ENCODE peak calls at places on chromosomes 4 and X, in four cellular contexts. I, O, S and L are unnamed samples. For H3K9me3, the result is how much of the 10 kb centered on the place peaks cover.

GRCh38 chr4:186693159-186693815 is 30.4 kb downstream of the FAT1 start:
- DNase-seq in I (peak), O (no peak), S (no peak), L (peak)

GRCh38 chr4:30553151-30553550 is 167.0 kb upstream of the PCDH7 start:
- DNase-seq in I (no peak), O (no peak), S (no peak), L (no peak)

GRCh38 chr4:107896651-107897050 is 34.7 kb upstream of the CYP2U1 start:
- DNase-seq in I (no peak), O (no peak), S (no peak), L (no peak)

GRCh38 chr4:140004580-140005314 is 149.2 kb downstream of the MAML3 start:
- DNase-seq in I (no peak), O (no peak), S (peak), L (peak)

GRCh38 chr4:83709627-83710026 is 173.7 kb downstream of the GPAT3 start:
- DNase-seq in I (no peak), O (no peak), S (no peak), L (no peak)

GRCh38 chrX:29617725-29618124 is 597.6 kb upstream of the MAGEB2 start:
- DNase-seq in I (no peak), O (no peak), S (no peak), L (no peak)

GRCh38 chrX:119672252-119672825 is 20.6 kb downstream of the SEPTIN6 start:
- DNase-seq in I (no peak), O (no peak), S (no peak), L (no peak)

GRCh38 chr4:53098681-53099121 is 236.6 kb downstream of the RASL11B start:
- DNase-seq in I (no peak), O (no peak), S (no peak), L (no peak)

GRCh38 chr4:96649536-96649935 is 809.6 kb downstream of the PDHA2 start:
- DNase-seq in I (no peak), O (no peak), S (no peak), L (no peak)

GRCh38 chr4:2300431-2300861 is 38.5 kb upstream of the MXD4 start:
- DNase-seq in I (no peak), O (no peak), S (no peak), L (peak)

GRCh38 chr4:43763029-43763610 is 685.5 kb downstream of the KCTD8 start:
- DNase-seq in I (no peak), O (no peak), S (no peak), L (no peak)

GRCh38 chrX:136778020-136778419 is 2.7 kb downstream of the ARHGEF6 start:
- DNase-seq in I (no peak), O (no peak), S (no peak), L (no peak)

GRCh38 chr4:128302775-128303174 is 15.2 kb upstream of the PGRMC2 start:
- DNase-seq in I (no peak), O (no peak), S (no peak), L (no peak)

GRCh38 chr4:146621-147020 is 22.3 kb downstream of the ZNF718 start:
- DNase-seq in I (no peak), O (no peak), S (no peak), L (no peak)
- H3K9me3 ChIP-seq in I (under half), O (half or more), S (half or more), L (under half)

GRCh38 chrX:72123471-72124185 is 8.1 kb downstream of the RTL5 start:
- DNase-seq in I (no peak), O (no peak), S (no peak), L (no peak)
- H3K27ac ChIP-seq in I (no peak), O (no peak), S (no peak), L (no peak)

GRCh38 chr4:7584133-7584532 is 149.4 kb upstream of the PSAPL1 start:
- DNase-seq in I (no peak), O (no peak), S (no peak), L (no peak)

GRCh38 chr4:7588002-7588401 is 153.3 kb upstream of the PSAPL1 start:
- DNase-seq in I (no peak), O (no peak), S (no peak), L (no peak)

GRCh38 chr4:7584760-7585159 is 150.0 kb upstream of the PSAPL1 start:
- DNase-seq in I (no peak), O (no peak), S (no peak), L (no peak)

GRCh38 chr4:7582313-7583096 is 147.8 kb upstream of the PSAPL1 start:
- DNase-seq in I (no peak), O (no peak), S (no peak), L (no peak)

DNA sequence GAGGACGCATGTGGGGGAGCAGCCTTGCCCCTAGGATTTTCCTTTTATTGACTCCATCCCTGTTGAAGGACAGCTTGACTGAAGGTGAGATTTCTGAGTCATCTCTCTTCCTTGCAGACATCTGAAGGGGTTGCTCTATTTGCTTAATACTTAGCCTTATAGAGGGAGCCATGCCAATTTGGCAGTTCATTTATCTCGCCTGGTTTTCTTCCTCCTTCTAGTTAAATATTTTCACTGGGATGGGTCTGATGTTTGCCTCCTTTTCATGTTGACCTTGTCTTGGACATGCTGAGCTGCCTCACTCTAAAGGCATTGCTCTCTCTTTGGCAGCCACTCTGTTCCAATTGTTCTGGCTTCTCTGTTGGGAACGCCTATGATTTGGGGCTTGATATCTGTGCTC is 151.0 kb upstream of the PSAPL1 start:
- DNase-seq in I (no peak), O (no peak), S (no peak), L (no peak)
- H3K9me3 ChIP-seq in I (under half), O (under half), S (under half), L (under half)

DNA sequence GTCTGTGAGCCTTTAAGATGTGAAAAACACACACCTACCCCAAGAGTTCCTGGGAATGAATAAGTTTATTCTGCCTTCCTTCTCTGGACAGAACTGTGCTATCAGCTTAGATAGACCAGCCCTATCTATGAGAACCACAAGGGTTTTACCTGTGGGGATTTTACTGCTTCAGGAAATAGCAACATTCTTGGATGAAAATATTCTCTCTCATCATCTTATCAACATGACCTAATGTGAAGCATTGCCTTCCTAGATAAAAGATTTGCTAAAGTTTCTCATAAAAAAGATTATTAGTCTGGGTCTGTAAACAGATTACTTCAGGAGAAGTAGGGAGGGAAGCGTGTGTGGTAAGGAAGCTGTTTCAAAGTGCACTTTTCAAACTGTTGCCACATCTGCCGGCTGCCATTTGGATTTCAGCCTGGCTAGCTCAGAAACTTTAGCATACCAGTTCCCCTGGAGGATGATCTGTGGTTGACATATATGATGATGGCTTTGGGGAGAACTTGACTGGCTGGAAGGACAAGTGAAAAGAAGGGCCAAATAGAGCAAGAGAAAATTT is at the start of gene NOX1:
- DNase-seq in I (peak), O (no peak), S (no peak), L (no peak)
- H3K27ac ChIP-seq in I (peak), O (no peak), S (no peak), L (no peak)

GRCh38 chr4:161121451-161121850 is 1042.3 kb downstream of the FSTL5 start:
- DNase-seq in I (no peak), O (no peak), S (no peak), L (no peak)
- H3K9me3 ChIP-seq in I (under half), O (under half), S (under half), L (under half)

DNA sequence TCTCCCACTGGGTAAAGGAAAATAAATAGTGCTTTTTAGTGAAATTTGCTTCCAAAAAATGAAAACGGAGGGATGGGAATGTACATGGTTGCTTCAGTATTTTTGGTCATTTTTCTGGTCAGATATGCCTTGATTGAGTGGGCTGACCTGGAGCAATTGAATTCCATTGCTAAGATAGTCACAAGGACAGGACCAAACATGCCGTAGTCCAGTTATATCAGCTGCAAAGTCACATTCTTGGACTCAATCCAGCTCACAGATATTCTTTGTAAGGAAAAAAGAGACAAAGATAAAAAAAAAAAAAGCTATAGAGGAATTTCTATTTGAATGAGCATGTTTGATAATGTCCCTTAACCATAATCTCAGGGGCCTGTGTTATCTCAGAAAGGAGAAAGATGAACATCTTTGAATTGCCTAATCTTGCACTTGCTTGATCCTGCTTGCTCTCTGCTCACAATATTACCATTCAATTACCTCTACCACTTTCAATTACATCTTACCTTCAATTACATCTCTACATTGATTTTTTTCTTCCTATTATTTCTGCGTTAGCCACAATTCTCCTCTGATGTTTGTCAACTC is 75.4 kb upstream of the PACRGL start:
- DNase-seq in I (no peak), O (no peak), S (no peak), L (no peak)
- H3K27ac ChIP-seq in I (peak), O (no peak), S (no peak), L (no peak)

DNA sequence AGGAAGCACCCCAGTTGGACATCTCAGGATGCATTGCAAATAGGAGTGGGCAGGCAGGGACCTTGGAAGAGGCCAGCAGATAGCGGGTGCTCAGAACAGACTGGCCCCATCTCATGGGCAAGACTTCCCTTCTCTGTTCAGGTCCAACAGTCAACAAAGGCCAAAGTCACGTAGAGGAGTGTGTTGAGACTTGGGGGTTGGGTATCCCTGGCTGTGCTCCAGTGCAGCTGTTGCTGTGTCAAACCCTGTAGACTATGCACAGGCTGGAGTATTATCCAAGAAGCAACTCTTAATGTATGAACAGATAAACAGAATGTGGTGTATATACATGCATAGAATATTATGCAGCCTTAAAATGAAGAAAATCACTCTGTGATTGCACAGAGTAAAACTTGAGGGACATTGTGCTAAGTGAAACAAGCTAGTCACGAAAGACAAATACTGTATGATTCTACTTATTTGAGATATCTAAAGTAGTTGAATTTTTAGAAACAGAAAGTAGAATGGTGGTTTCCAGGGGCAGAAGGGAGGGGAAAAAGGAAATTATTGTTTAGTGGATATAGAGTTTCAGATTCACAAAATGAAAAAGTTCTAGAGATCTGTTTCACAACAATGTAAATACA is 192.1 kb upstream of the LCORL start:
- DNase-seq in I (no peak), O (no peak), S (no peak), L (no peak)
- H3K9me3 ChIP-seq in I (under half), O (under half), S (under half), L (under half)

GRCh38 chrX:7218321-7219152 is 70.6 kb upstream of the PUDP start:
- DNase-seq in I (no peak), O (no peak), S (no peak), L (no peak)
- H3K27ac ChIP-seq in I (no peak), O (no peak), S (no peak), L (no peak)